ENCODE peak calls at places on chromosomes 16 and 17, in four cellular contexts. V is uterus, T is Peyer's patch, O is Calu3. X is an unnamed sample.

GRCh38 chr17:81491193-81491592 is 21.4 kb downstream of the ACTG1 start:
- DNase-seq in T (peak; percentile 68), V (no peak), O (no peak), X (no peak)

GRCh38 chr16:15803608-15804007 is 53.2 kb downstream of the MYH11 start:
- DNase-seq in V (peak; percentile 71), T (no peak), O (no peak), X (no peak)

GRCh38 chr17:61449707-61450640 is 2.2 kb upstream of the TBX4 start:
- DNase-seq in O (no peak), T (no peak), V (no peak), X (no peak)

GRCh38 chr16:55530316-55530856 is 21.5 kb downstream of the LPCAT2 start:
- DNase-seq in T (no peak), V (no peak), O (no peak), X (no peak)

GRCh38 chr16:67391424-67392300 is 1.6 kb downstream of the TPPP3 start:
- DNase-seq in V (no peak), O (no peak), T (peak; percentile 45), X (no peak)

GRCh38 chr16:11408261-11408660 is 63.0 kb downstream of the RMI2 start:
- DNase-seq in T (no peak), O (no peak), V (no peak), X (no peak)

GRCh38 chr17:83171661-83172060 is 92.3 kb downstream of the METRNL start:
- DNase-seq in T (peak; percentile 42), O (no peak), V (no peak), X (no peak)

GRCh38 chr16:2752035-2752849 is at the start of gene SRRM2:
- DNase-seq in V (peak; percentile 95), T (peak; percentile 98), O (peak; percentile 95), X (peak; percentile 84)

GRCh38 chr17:6269474-6269873 is 165.4 kb downstream of the AIPL1 start:
- DNase-seq in O (peak; percentile 51), T (no peak), V (no peak), X (no peak)

GRCh38 chr17:77738666-77739531 is 219.6 kb upstream of the TNRC6C start:
- DNase-seq in V (no peak), T (peak; percentile 41), O (no peak), X (no peak)

GRCh38 chr16:55144656-55145055 is 179.3 kb upstream of the IRX6 start:
- DNase-seq in O (no peak), V (no peak), T (no peak), X (no peak)

GRCh38 chr16:17939723-17940122 is 396.8 kb downstream of the NPIPA8 start:
- DNase-seq in T (no peak), V (no peak), O (no peak), X (no peak)

GRCh38 chr16:87441886-87442580 is 49.9 kb downstream of the MAP1LC3B start:
- DNase-seq in V (no peak), T (no peak), O (no peak), X (no peak)

GRCh38 chr17:31699281-31699680 is 159.8 kb downstream of the COPRS start:
- DNase-seq in T (no peak), V (no peak), O (peak; percentile 59), X (no peak)

GRCh38 chr16:27498916-27499658 is 50.6 kb downstream of the GTF3C1 start:
- DNase-seq in O (no peak), V (no peak), T (no peak), X (no peak)

GRCh38 chr17:9321862-9322261 is 253.8 kb downstream of the STX8 start:
- DNase-seq in T (no peak), O (no peak), V (no peak), X (no peak)

GRCh38 chr17:5619088-5619740 is 34.9 kb upstream of the NLRP1 start:
- DNase-seq in O (no peak), V (no peak), T (no peak), X (no peak)

GRCh38 chr16:75095204-75095621 is 21.4 kb downstream of the LDHD start:
- DNase-seq in T (no peak), O (no peak), V (no peak), X (no peak)

GRCh38 chr17:82205720-82206508 is 6.7 kb downstream of the CCDC57 start:
- DNase-seq in V (peak; percentile 84), O (peak; percentile 85), T (peak; percentile 95), X (peak; percentile 58)

GRCh38 chr17:13030459-13031305 is 12.9 kb upstream of the ELAC2 start:
- DNase-seq in O (peak; percentile 36), T (peak; percentile 72), V (no peak), X (no peak)

GRCh38 chr16:83806721-83807120 is 1.1 kb upstream of the HSBP1 start:
- DNase-seq in V (no peak), T (no peak), O (no peak), X (no peak)

GRCh38 chr16:86575754-86576557 is 2.4 kb upstream of the FOXL1 start:
- DNase-seq in O (peak; percentile 97), V (peak; percentile 47), T (peak; percentile 79), X (peak; percentile 53)

GRCh38 chr16:48609453-48610023 is 442 bp downstream of the N4BP1 start:
- DNase-seq in V (no peak), O (peak; percentile 20), T (peak; percentile 71), X (no peak)

GRCh38 chr17:73591278-73592078 is 52.8 kb downstream of the SDK2 start:
- DNase-seq in O (no peak), V (no peak), T (peak; percentile 81), X (no peak)

GRCh38 chr16:81639348-81639747 is 139.7 kb upstream of the PLCG2 start:
- DNase-seq in V (no peak), T (no peak), O (no peak), X (no peak)
- TF ChIP-seq CTCF in V (no peak), T (no peak), O (no peak), X (no peak)

GRCh38 chr17:41895617-41896016 is 23.1 kb downstream of the ACLY start:
- DNase-seq in V (peak; percentile 78), T (no peak), O (no peak), X (no peak)

GRCh38 chr17:41891135-41892065 is 26.2 kb upstream of the KLHL11 start:
- DNase-seq in V (no peak), O (no peak), T (no peak), X (no peak)

GRCh38 chr17:41894791-41895331 is 23.9 kb downstream of the ACLY start:
- DNase-seq in T (no peak), O (no peak), V (peak; percentile 69), X (no peak)

GRCh38 chr17:41893384-41893783 is 25.4 kb downstream of the ACLY start:
- DNase-seq in V (no peak), T (no peak), O (no peak), X (no peak)

GRCh38 chr17:41896726-41897125 is 22.0 kb downstream of the ACLY start:
- DNase-seq in T (no peak), V (no peak), O (no peak), X (no peak)
- TF ChIP-seq CTCF in T (no peak), V (no peak), O (no peak), X (no peak)

GRCh38 chr17:67833134-67833533 is 7.8 kb downstream of the BPTF start:
- DNase-seq in T (no peak), V (no peak), O (no peak), X (no peak)

GRCh38 chr17:67831268-67831667 is 6.0 kb downstream of the BPTF start:
- DNase-seq in T (no peak), V (no peak), O (no peak), X (no peak)

GRCh38 chr17:67834634-67835033 is 9.3 kb downstream of the BPTF start:
- DNase-seq in O (no peak), V (no peak), T (no peak), X (no peak)

GRCh38 chr17:67836205-67836987 is 11.1 kb downstream of the BPTF start:
- DNase-seq in V (no peak), T (no peak), O (no peak), X (no peak)

DNA sequence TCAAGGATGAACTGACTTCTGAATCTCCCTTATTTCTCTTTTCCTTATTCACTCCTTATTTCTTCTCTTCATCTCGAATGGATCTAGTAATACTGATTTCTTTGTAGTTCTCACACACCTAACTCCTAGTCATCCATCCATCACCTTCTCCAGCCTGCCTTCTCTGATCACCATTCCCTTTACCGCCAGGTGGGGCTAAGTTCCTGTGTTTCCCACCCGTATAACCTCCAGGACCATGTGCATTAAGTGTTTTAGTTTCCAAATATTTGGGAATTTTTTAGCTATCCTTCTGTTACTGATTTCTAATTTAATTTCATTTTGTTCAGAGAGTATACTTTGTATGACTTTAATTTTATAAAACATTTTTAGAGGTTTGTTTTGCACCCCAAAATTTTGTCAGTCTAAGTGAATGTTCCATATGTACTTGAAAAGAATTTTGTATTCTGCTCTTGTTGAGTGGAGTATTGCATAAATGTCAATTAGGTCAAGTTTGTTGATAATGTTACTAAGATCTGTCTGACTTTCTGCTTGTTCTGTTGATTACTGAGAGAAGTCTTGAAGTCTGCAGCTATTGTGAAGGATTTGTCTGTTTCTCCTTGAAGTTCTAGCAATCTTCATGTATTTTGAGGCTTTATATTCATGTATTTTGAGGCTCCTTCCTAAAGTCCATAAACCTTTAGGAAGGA is 8.8 kb downstream of the BPTF start:
- DNase-seq in O (no peak), T (no peak), V (no peak), X (no peak)
- TF ChIP-seq CTCF in O (no peak), T (no peak), V (no peak), X (no peak)

GRCh38 chr17:36183001-36183810 is 6.8 kb upstream of the TBC1D3B start:
- DNase-seq in T (peak; percentile 70), V (peak; percentile 22), O (peak; percentile 16), X (no peak)

GRCh38 chr17:36183811-36184765 is 7.7 kb upstream of the TBC1D3B start:
- DNase-seq in T (no peak), O (no peak), V (no peak), X (no peak)

GRCh38 chr17:36185416-36185815 is 9.0 kb upstream of the TBC1D3B start:
- DNase-seq in V (no peak), O (no peak), T (no peak), X (no peak)

GRCh38 chr17:36182176-36183000 is 6.0 kb upstream of the TBC1D3B start:
- DNase-seq in V (no peak), T (peak; percentile 49), O (no peak), X (no peak)
- TF ChIP-seq CTCF in V (no peak), T (no peak), O (no peak), X (no peak)